ENCODE peak calls at places on chromosomes 6 and 20, in nine cellular contexts. H, B, L, C, F, W, K, D and G are unnamed samples.

GRCh38 chr6:112144145-112144926 is 56.9 kb downstream of the FAM229B start:
- DNase-seq in H (no peak), B (no peak), L (no peak), C (no peak), F (peak), W (no peak), K (no peak), D (no peak), G (no peak)

GRCh38 chr6:37624606-37625574 is 72.8 kb downstream of the MDGA1 start:
- DNase-seq in H (no peak), B (peak), L (no peak), C (no peak), F (peak), W (peak), K (peak), D (no peak), G (no peak)

GRCh38 chr20:52081791-52082190 is 109.8 kb downstream of the ZFP64 start:
- DNase-seq in H (no peak), B (no peak), L (no peak), C (no peak), F (no peak), W (no peak), K (no peak), D (no peak), G (no peak)

GRCh38 chr6:113137411-113137810 is 719.7 kb upstream of the MARCKS start:
- DNase-seq in H (no peak), B (no peak), L (no peak), C (no peak), F (no peak), W (no peak), K (no peak), D (no peak), G (no peak)

GRCh38 chr20:7924692-7925091 is 15.6 kb downstream of the HAO1 start:
- DNase-seq in H (no peak), B (peak), L (no peak), C (no peak), F (no peak), W (no peak), K (no peak), D (no peak), G (no peak)

GRCh38 chr20:58650181-58650775 is 805 bp upstream of the STX16 start:
- DNase-seq in H (peak), B (no peak), L (peak), C (peak), F (peak), W (peak), K (no peak), D (peak), G (peak)

GRCh38 chr20:39429716-39430115 is 467.6 kb downstream of the DHX35 start:
- DNase-seq in H (no peak), B (peak), L (no peak), C (no peak), F (no peak), W (no peak), K (no peak), D (no peak), G (no peak)

GRCh38 chr6:33375143-33375649 is 16.4 kb upstream of the KIFC1 start:
- DNase-seq in H (no peak), B (peak), L (no peak), C (no peak), F (no peak), W (no peak), K (no peak), D (no peak), G (no peak)

GRCh38 chr6:136568129-136568528 is 17.9 kb upstream of the MAP7 start:
- DNase-seq in H (no peak), B (no peak), L (no peak), C (no peak), F (no peak), W (no peak), K (no peak), D (no peak), G (no peak)

GRCh38 chr6:46287043-46287442 is 116.3 kb upstream of the ENPP5 start:
- DNase-seq in H (no peak), B (no peak), L (no peak), C (no peak), F (no peak), W (no peak), K (no peak), D (no peak), G (no peak)

GRCh38 chr6:139973602-139974373 is 599.3 kb upstream of the CITED2 start:
- DNase-seq in H (no peak), B (peak), L (no peak), C (no peak), F (no peak), W (no peak), K (no peak), D (no peak), G (no peak)

GRCh38 chr20:23162887-23163286 is 76.8 kb upstream of the CD93 start:
- DNase-seq in H (no peak), B (no peak), L (no peak), C (no peak), F (no peak), W (no peak), K (no peak), D (no peak), G (no peak)

GRCh38 chr6:122722746-122723145 is 56.8 kb upstream of the FABP7 start:
- DNase-seq in H (no peak), B (peak), L (no peak), C (no peak), F (no peak), W (no peak), K (no peak), D (no peak), G (no peak)